ENCODE peak calls at places on chromosomes 5 and 9, in eight cellular contexts. X is AG04450, W is epithelial cell of esophagus, E is cerebellum, Z is RPMI7951, H is T47D, G is progenitor cell of endocrine pancreas, T is choroid plexus epithelial cell. K is an unnamed sample.

GRCh38 chr9:107739601-107740082 is 250.1 kb upstream of the KLF4 start:
- DNase-seq in X (no peak), W (peak), E (peak), Z (peak), H (no peak), G (no peak), T (no peak), K (peak)

GRCh38 chr9:126317513-126317912 is 9.1 kb upstream of the MVB12B start:
- DNase-seq in X (no peak), W (peak), E (no peak), Z (no peak), H (no peak), G (no peak), T (peak), K (no peak)

GRCh38 chr9:137449931-137450537 is 8.9 kb upstream of the ENTPD8 start:
- DNase-seq in X (no peak), W (no peak), E (no peak), Z (no peak), H (no peak), G (no peak), T (no peak), K (no peak)

GRCh38 chr9:95143591-95144561 is 173.6 kb downstream of the FANCC start:
- DNase-seq in X (peak), W (no peak), E (no peak), Z (no peak), H (no peak), G (no peak), T (peak), K (peak)

GRCh38 chr5:94391996-94392395 is 226.4 kb downstream of the KIAA0825 start:
- DNase-seq in X (no peak), W (no peak), E (no peak), Z (no peak), H (no peak), G (no peak), T (no peak), K (no peak)

GRCh38 chr5:148846930-148847329 is 20.5 kb downstream of the ADRB2 start:
- DNase-seq in X (no peak), W (peak), E (no peak), Z (peak), H (no peak), G (no peak), T (no peak), K (no peak)

GRCh38 chr9:82553654-82554366 is 509.1 kb downstream of the RASEF start:
- DNase-seq in X (no peak), W (peak), E (no peak), Z (peak), H (no peak), G (no peak), T (no peak), K (peak)

GRCh38 chr5:142658278-142658677 is 27.6 kb downstream of the FGF1 start:
- DNase-seq in X (no peak), W (no peak), E (no peak), Z (no peak), H (no peak), G (no peak), T (no peak), K (no peak)

GRCh38 chr9:106864533-106865143 is 1.7 kb downstream of the ZNF462 start:
- DNase-seq in X (no peak), W (peak), E (no peak), Z (peak), H (no peak), G (no peak), T (peak), K (peak)

GRCh38 chr9:76463211-76463610 is 4.2 kb downstream of the GCNT1 start:
- DNase-seq in X (no peak), W (no peak), E (no peak), Z (no peak), H (no peak), G (no peak), T (no peak), K (no peak)

GRCh38 chr5:117999939-118000549 is 988.3 kb downstream of the DTWD2 start:
- DNase-seq in X (no peak), W (no peak), E (no peak), Z (no peak), H (no peak), G (no peak), T (no peak), K (no peak)

GRCh38 chr5:22998775-22999174 is 145.6 kb upstream of the CDH12 start:
- DNase-seq in X (no peak), W (no peak), E (no peak), Z (no peak), H (no peak), G (no peak), T (no peak), K (no peak)

GRCh38 chr5:138793481-138794010 is 40.3 kb downstream of the CTNNA1 start:
- DNase-seq in X (no peak), W (no peak), E (no peak), Z (no peak), H (no peak), G (no peak), T (peak), K (peak)

GRCh38 chr5:180172447-180173197 is 36.4 kb downstream of the RASGEF1C start:
- DNase-seq in X (no peak), W (no peak), E (peak), Z (no peak), H (peak), G (no peak), T (peak), K (peak)

GRCh38 chr9:126671381-126671831 is 57.7 kb downstream of the LMX1B start:
- DNase-seq in X (no peak), W (no peak), E (no peak), Z (no peak), H (no peak), G (no peak), T (peak), K (no peak)

GRCh38 chr9:87193925-87194380 is 246.6 kb upstream of the GAS1 start:
- DNase-seq in X (peak), W (peak), E (no peak), Z (peak), H (no peak), G (no peak), T (peak), K (peak)

GRCh38 chr5:62778327-62779009 is 199.8 kb downstream of the LRRC70 start:
- DNase-seq in X (no peak), W (no peak), E (no peak), Z (no peak), H (no peak), G (no peak), T (no peak), K (no peak)

GRCh38 chr5:68047035-68047434 is 168.5 kb upstream of the PIK3R1 start:
- DNase-seq in X (peak), W (peak), E (no peak), Z (peak), H (no peak), G (no peak), T (peak), K (peak)

K was measured in fibroblast of the aortic adventitia.